ENCODE peak calls at places on chromosomes 3 and 15, in five cellular contexts. T is lower lobe of right lung, S is cardiac fibroblast, U is transverse colon, W is A673. N is an unnamed sample.

GRCh38 chr3:124032351-124032880 is 40.5 kb upstream of the ROPN1 start:
- DNase-seq in W (peak; percentile 81), T (no peak), U (peak; percentile 36), S (peak; percentile 52), N (no peak)

GRCh38 chr3:5690904-5691532 is 503.5 kb downstream of the EDEM1 start:
- DNase-seq in S (no peak), W (no peak), T (no peak), U (no peak), N (no peak)

GRCh38 chr3:194785315-194785714 is 99.6 kb downstream of the FAM43A start:
- DNase-seq in S (no peak), U (no peak), W (no peak), T (no peak), N (no peak)

GRCh38 chr3:58434990-58435389 is 1.4 kb upstream of the PDHB start:
- DNase-seq in W (no peak), T (no peak), U (no peak), S (peak; percentile 82), N (no peak)

GRCh38 chr15:51117270-51117669 is 22.6 kb upstream of the TNFAIP8L3 start:
- DNase-seq in U (no peak), W (no peak), T (no peak), S (no peak), N (no peak)

GRCh38 chr15:67170143-67170885 is 84.1 kb downstream of the AAGAB start:
- DNase-seq in W (no peak), T (no peak), S (no peak), U (no peak), N (no peak)

GRCh38 chr3:53941174-53941573 is 49.5 kb upstream of the SELENOK start:
- DNase-seq in T (no peak), U (no peak), S (peak; percentile 69), W (peak; percentile 53), N (no peak)

GRCh38 chr3:172596394-172596706 is 73.1 kb upstream of the TNFSF10 start:
- DNase-seq in U (no peak), S (no peak), W (no peak), T (no peak), N (no peak)

GRCh38 chr15:92272106-92272505 is 121.6 kb upstream of the ST8SIA2 start:
- DNase-seq in W (no peak), T (no peak), U (no peak), S (no peak), N (no peak)

GRCh38 chr3:164004205-164004604 is 1074.1 kb downstream of the SI start:
- DNase-seq in W (no peak), U (no peak), S (no peak), T (no peak), N (no peak)

GRCh38 chr3:57809609-57809968 is 53.5 kb downstream of the SLMAP start:
- DNase-seq in S (no peak), T (no peak), W (no peak), U (no peak), N (no peak)

GRCh38 chr15:51750942-51751686 is at the start of gene TMOD2:
- DNase-seq in S (peak; percentile 39), T (peak; percentile 70), W (peak; percentile 25), U (peak; percentile 49), N (no peak)

GRCh38 chr3:85005947-85006346 is 47.2 kb downstream of the CADM2 start:
- DNase-seq in W (no peak), S (no peak), U (no peak), T (no peak), N (no peak)

GRCh38 chr3:157418104-157418503 is 18.5 kb upstream of the PTX3 start:
- DNase-seq in U (no peak), W (no peak), S (no peak), T (no peak), N (no peak)

GRCh38 chr3:9308298-9308990 is 54.4 kb upstream of the THUMPD3 start:
- DNase-seq in S (no peak), T (no peak), W (no peak), U (no peak), N (no peak)

GRCh38 chr3:36763850-36764703 is at the start of gene DCLK3:
- DNase-seq in W (peak; percentile 32), U (no peak), S (no peak), T (no peak), N (no peak)

GRCh38 chr15:92291900-92292299 is 101.8 kb upstream of the ST8SIA2 start:
- DNase-seq in T (no peak), S (no peak), U (no peak), W (no peak), N (no peak)

GRCh38 chr15:84981054-84981710 is 474 bp upstream of the PDE8A start:
- DNase-seq in U (peak; percentile 97), S (peak; percentile 99), T (peak; percentile 96), W (peak; percentile 98), N (peak; percentile 64)

GRCh38 chr15:98713585-98714001 is 65.3 kb downstream of the IGF1R start:
- DNase-seq in U (peak; percentile 41), T (no peak), S (no peak), W (no peak), N (no peak)

GRCh38 chr3:43073836-43074220 is 32.1 kb downstream of the POMGNT2 start:
- DNase-seq in W (no peak), S (no peak), U (no peak), T (no peak), N (no peak)

GRCh38 chr3:113277414-113277813 is 66.1 kb downstream of the BOC start:
- DNase-seq in T (no peak), S (no peak), W (no peak), U (no peak), N (no peak)

GRCh38 chr3:9769426-9770275 is at the start of gene CAMK1:
- DNase-seq in U (peak; percentile 84), W (peak; percentile 84), T (peak; percentile 88), S (peak; percentile 78), N (no peak)

GRCh38 chr3:122680381-122681293 is at the start of gene PARP14:
- DNase-seq in U (peak; percentile 82), T (peak; percentile 81), S (peak; percentile 78), W (peak; percentile 75), N (no peak)

GRCh38 chr3:197137741-197138140 is 108.1 kb upstream of the MELTF start:
- DNase-seq in U (no peak), S (no peak), W (no peak), T (peak; percentile 69), N (no peak)

GRCh38 chr3:30620402-30621360 is 14.3 kb downstream of the TGFBR2 start:
- DNase-seq in T (no peak), W (no peak), S (no peak), U (no peak), N (no peak)

GRCh38 chr3:16846373-16847078 is 38.2 kb upstream of the PLCL2 start:
- DNase-seq in U (no peak), T (peak; percentile 44), S (no peak), W (no peak), N (no peak)

GRCh38 chr3:103712320-103713008 is 1277.6 kb downstream of the ZPLD1 start:
- DNase-seq in S (no peak), T (no peak), W (peak; percentile 53), U (no peak), N (no peak)

GRCh38 chr3:180898572-180898971 is 13.9 kb upstream of the FXR1 start:
- DNase-seq in T (no peak), W (no peak), U (no peak), S (no peak), N (no peak)

GRCh38 chr3:56869157-56869889 is 67.6 kb upstream of the ARHGEF3 start:
- DNase-seq in U (no peak), T (no peak), S (no peak), W (no peak), N (no peak)

GRCh38 chr3:119194237-119195150 is 21.1 kb downstream of the UPK1B start:
- DNase-seq in U (no peak), S (no peak), W (no peak), T (no peak), N (no peak)

GRCh38 chr3:1138036-1138435 is 45.2 kb downstream of the CNTN6 start:
- DNase-seq in U (no peak), T (no peak), W (no peak), S (no peak), N (no peak)

GRCh38 chr15:42202653-42203052 is 5.5 kb downstream of the VPS39 start:
- DNase-seq in S (no peak), T (no peak), U (no peak), W (no peak), N (no peak)

GRCh38 chr3:71784914-71785593 is at the start of gene PROK2:
- DNase-seq in W (peak; percentile 32), S (no peak), U (no peak), T (peak; percentile 54), N (no peak)

GRCh38 chr3:172069473-172069872 is 30.1 kb downstream of the FNDC3B start:
- DNase-seq in S (no peak), W (no peak), T (no peak), U (no peak), N (no peak)

GRCh38 chr3:114052216-114052615 is 4.1 kb downstream of the CCDC191 start:
- DNase-seq in U (no peak), T (no peak), S (no peak), W (no peak), N (no peak)

DNA sequence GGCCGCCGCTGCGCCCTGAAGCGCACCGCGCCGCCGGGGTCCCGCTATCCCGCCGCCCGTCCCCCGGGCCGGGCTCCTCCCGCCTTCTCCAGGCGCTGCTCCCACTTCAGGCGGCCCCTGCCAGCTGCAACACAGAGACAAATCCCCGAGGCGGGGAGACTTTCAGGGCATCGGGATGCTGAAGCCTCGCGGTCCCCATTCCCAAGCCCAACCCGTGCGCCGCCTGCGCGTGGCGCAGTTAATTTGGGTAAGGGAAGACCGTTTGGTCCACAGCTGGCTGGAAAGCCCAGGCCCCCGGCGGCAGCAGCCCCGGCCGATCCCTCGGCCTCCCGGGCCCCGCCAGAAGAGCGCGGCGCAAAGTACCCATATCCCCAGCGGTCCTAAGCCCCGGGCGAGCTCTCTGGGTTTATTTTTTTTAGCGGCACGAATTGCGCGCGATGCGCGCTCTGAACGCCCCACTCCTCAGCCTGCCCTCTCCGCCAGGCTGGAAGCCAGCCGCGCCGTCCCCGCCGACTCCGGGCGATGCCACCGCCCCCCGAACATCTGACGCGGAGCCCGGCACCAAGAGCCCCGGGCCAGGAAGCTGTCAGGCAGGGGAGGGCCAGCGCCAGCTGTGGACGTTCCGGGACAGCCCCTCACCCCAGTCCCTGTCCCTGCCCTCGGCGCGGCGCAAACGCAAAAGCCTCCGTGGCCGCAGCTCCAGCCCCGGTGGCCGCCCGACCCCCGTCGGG is 517 bp downstream of the FBN1 start:
- DNase-seq in S (peak; percentile 72), T (peak; percentile 57), U (no peak), W (peak; percentile 84), N (no peak)
- H3K4me3 ChIP-seq in S (peak overlapping the region; percentile 84), T (peak overlapping the region; percentile 72), U (peak overlapping the region; percentile 60), W (peak overlapping the region; percentile 87), N (peak overlapping the region; percentile 95)

GRCh38 chr3:107150675-107151074 is 226.6 kb upstream of the CCDC54 start:
- DNase-seq in U (no peak), T (no peak), W (no peak), S (no peak), N (no peak)
- H3K4me3 ChIP-seq in U (no peak overlapping the region), T (no peak overlapping the region), W (no peak overlapping the region), S (no peak overlapping the region), N (no peak overlapping the region)

DNA sequence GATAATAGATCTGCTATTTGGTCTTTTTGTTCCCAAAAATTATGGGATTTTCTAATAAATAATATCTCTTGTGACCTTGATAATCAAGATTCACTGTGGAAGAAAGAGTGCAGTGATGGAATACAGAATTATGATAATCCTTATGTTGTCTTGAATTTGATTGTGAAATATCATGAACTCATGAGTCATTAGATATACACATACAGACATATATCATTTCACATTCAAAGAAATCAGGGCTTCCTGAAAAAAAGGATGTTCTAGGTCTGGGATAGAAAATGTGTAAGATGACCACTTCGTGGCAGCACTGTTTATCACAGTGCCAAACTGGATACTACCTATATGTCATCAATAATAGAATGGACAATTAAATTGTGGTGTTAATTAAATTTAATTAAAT is 97.7 kb downstream of the DPH6 start:
- DNase-seq in U (no peak), S (no peak), T (no peak), W (no peak), N (no peak)
- H3K4me3 ChIP-seq in U (no peak overlapping the region), S (no peak overlapping the region), T (no peak overlapping the region), W (no peak overlapping the region), N (no peak overlapping the region)

GRCh38 chr3:195887670-195888069 is 20.7 kb downstream of the TNK2 start:
- DNase-seq in T (no peak), U (no peak), S (no peak), W (no peak), N (no peak)
- H3K4me3 ChIP-seq in T (no peak overlapping the region), U (no peak overlapping the region), S (no peak overlapping the region), W (no peak overlapping the region), N (no peak overlapping the region)